ENCODE peak calls at places on chromosomes 6 and 20, in eight cellular contexts. T is OCI-M1; R is activated T-cell treated with anti-CD3 and anti-CD28 coated beads for 1 hour; E is T-helper 9 cell; O is activated CD4-positive, CD25-positive, alpha-beta regulatory T cell; W is amniotic stem cell; G is AG09309; J is NCI-H460. D is an unnamed sample.

GRCh38 chr6:14406616-14407343 is 289.2 kb downstream of the CD83 start:
- DNase-seq in T (no peak), R (no peak), E (no peak), O (no peak), W (no peak), G (no peak), J (no peak), D (no peak)

GRCh38 chr6:88848870-88849269 is 114.5 kb downstream of the RNGTT start:
- DNase-seq in T (no peak), R (no peak), E (no peak), O (no peak), W (no peak), G (no peak), J (no peak), D (no peak)

GRCh38 chr6:113594726-113595125 is 262.4 kb upstream of the MARCKS start:
- DNase-seq in T (no peak), R (no peak), E (no peak), O (no peak), W (no peak), G (no peak), J (no peak), D (no peak)

GRCh38 chr6:79544939-79545450 is 7.8 kb upstream of the LCA5 start:
- DNase-seq in T (peak), R (no peak), E (no peak), O (no peak), W (peak), G (peak), J (peak), D (peak)

GRCh38 chr6:149392535-149392934 is 7.5 kb upstream of the SUMO4 start:
- DNase-seq in T (no peak), R (no peak), E (no peak), O (no peak), W (no peak), G (no peak), J (no peak), D (no peak)

GRCh38 chr20:24995741-24996448 is 3.3 kb upstream of the APMAP start:
- DNase-seq in T (no peak), R (no peak), E (no peak), O (no peak), W (no peak), G (no peak), J (no peak), D (no peak)

GRCh38 chr6:28537509-28538140 is 11.9 kb downstream of the GPX5 start:
- DNase-seq in T (no peak), R (no peak), E (peak), O (no peak), W (no peak), G (no peak), J (no peak), D (no peak)

GRCh38 chr20:45342863-45343444 is 5.3 kb downstream of the SDC4 start:
- DNase-seq in T (no peak), R (no peak), E (no peak), O (no peak), W (no peak), G (no peak), J (no peak), D (no peak)

GRCh38 chr20:49910340-49910706 is 5.0 kb downstream of the SPATA2 start:
- DNase-seq in T (no peak), R (no peak), E (no peak), O (no peak), W (no peak), G (no peak), J (no peak), D (no peak)

GRCh38 chr6:18166314-18167007 is 11.2 kb downstream of the KDM1B start:
- DNase-seq in T (no peak), R (no peak), E (no peak), O (no peak), W (no peak), G (peak), J (no peak), D (no peak)